ENCODE peak calls at places on chromosomes 7 and 10, in eight cellular contexts. J is NCI-H1930, H is astrocyte of the spinal cord, T is activated T-cell treated with anti-CD3 and anti-CD28 coated beads for 1 hour, S is caudate nucleus, E is neuronal stem cell, C is neural crest cell, A is H54. W is an unnamed sample.

GRCh38 chr7:40221836-40222235 is 87.0 kb downstream of the SUGCT start:
- DNase-seq in S (no peak), H (peak; percentile 97), E (no peak), C (no peak), T (no peak), J (no peak), A (peak; percentile 82), W (peak; percentile 56)

GRCh38 chr10:101826852-101827434 is 8.7 kb upstream of the OGA start:
- DNase-seq in A (no peak), E (no peak), T (no peak), S (no peak), C (no peak), H (no peak), J (no peak), W (no peak)

GRCh38 chr7:116781584-116781983 is 80.8 kb upstream of the CAPZA2 start:
- DNase-seq in E (no peak), C (no peak), A (no peak), H (no peak), J (no peak), T (no peak), S (no peak), W (no peak)

GRCh38 chr7:93973134-93973533 is 31.0 kb downstream of the BET1 start:
- DNase-seq in E (no peak), H (peak; percentile 2), C (no peak), A (no peak), J (no peak), T (no peak), S (no peak), W (no peak)

GRCh38 chr7:135414850-135415439 is 95.0 kb downstream of the CNOT4 start:
- DNase-seq in T (no peak), H (peak; percentile 55), E (peak; percentile 48), J (no peak), C (peak; percentile 2), S (no peak), A (no peak), W (no peak)

GRCh38 chr7:101597941-101598340 is 31.2 kb downstream of the MYL10 start:
- DNase-seq in E (no peak), A (no peak), H (no peak), J (no peak), T (no peak), C (no peak), S (no peak), W (no peak)

GRCh38 chr7:68321076-68321639 is 1277.1 kb upstream of the AUTS2 start:
- DNase-seq in A (no peak), S (no peak), J (peak; percentile 70), T (no peak), H (no peak), E (no peak), C (no peak), W (peak; percentile 64)

GRCh38 chr7:134866581-134866980 is 87.1 kb downstream of the CALD1 start:
- DNase-seq in H (peak; percentile 54), S (no peak), A (no peak), C (no peak), E (peak; percentile 14), T (no peak), J (no peak), W (no peak)

GRCh38 chr10:74855027-74855426 is 28.6 kb downstream of the KAT6B start:
- DNase-seq in A (no peak), E (no peak), S (no peak), J (no peak), T (no peak), C (no peak), H (no peak), W (no peak)

GRCh38 chr7:117666019-117666418 is 186.2 kb downstream of the CFTR start:
- DNase-seq in S (no peak), J (no peak), H (peak; percentile 69), T (no peak), E (no peak), A (peak; percentile 20), C (no peak), W (no peak)

GRCh38 chr7:88665892-88666514 is 93.5 kb upstream of the ZNF804B start:
- DNase-seq in A (no peak), C (no peak), H (no peak), J (no peak), S (no peak), T (no peak), E (no peak), W (no peak)

GRCh38 chr10:16116404-16117304 is 256.3 kb upstream of the MINDY3 start:
- DNase-seq in S (no peak), T (no peak), J (no peak), H (no peak), A (peak; percentile 9), C (peak; percentile 8), E (no peak), W (no peak)

GRCh38 chr7:75729851-75730274 is 8.9 kb downstream of the HIP1 start:
- DNase-seq in E (no peak), H (no peak), A (no peak), T (no peak), C (no peak), S (no peak), J (no peak), W (no peak)